ENCODE peak calls at places on chromosomes 16 and 17, in five cellular contexts. V, K, C, G and R are unnamed samples.

GRCh38 chr17:40727447-40728231 is 24.1 kb upstream of the KRT24 start:
- DNase-seq in V (no peak), K (no peak), G (peak; percentile 23), C (no peak), R (no peak)

GRCh38 chr17:14871921-14872320 is 393.2 kb downstream of the PMP22 start:
- DNase-seq in G (no peak), C (no peak), K (no peak), V (no peak), R (no peak)

GRCh38 chr17:45886852-45887251 is 7.5 kb upstream of the MAPT start:
- DNase-seq in V (no peak), C (no peak), G (no peak), K (no peak), R (no peak)

GRCh38 chr17:57366558-57367351 is 110.4 kb downstream of the MSI2 start:
- DNase-seq in V (no peak), K (no peak), C (no peak), G (no peak), R (no peak)

GRCh38 chr16:19044781-19045180 is 22.6 kb upstream of the COQ7 start:
- DNase-seq in K (no peak), V (no peak), G (no peak), C (no peak), R (no peak)

GRCh38 chr16:84321932-84322331 is 27.3 kb downstream of the WFDC1 start:
- DNase-seq in V (no peak), C (no peak), K (no peak), G (no peak), R (no peak)

GRCh38 chr17:63474174-63474913 is 2.5 kb upstream of the ACE start:
- DNase-seq in K (peak; percentile 62), G (no peak), C (no peak), V (no peak), R (no peak)

GRCh38 chr17:72378414-72379395 is 257.9 kb downstream of the SOX9 start:
- DNase-seq in V (no peak), G (no peak), C (no peak), K (no peak), R (no peak)

GRCh38 chr17:15431201-15431600 is 36.2 kb downstream of the CDRT4 start:
- DNase-seq in C (peak; percentile 67), V (no peak), K (peak; percentile 55), G (no peak), R (no peak)

GRCh38 chr16:85473909-85474640 is 139.0 kb upstream of the GSE1 start:
- DNase-seq in V (no peak), G (no peak), K (no peak), C (no peak), R (no peak)

GRCh38 chr17:48470388-48471034 is 40.5 kb upstream of the SKAP1 start:
- DNase-seq in V (no peak), K (no peak), G (no peak), C (no peak), R (no peak)

GRCh38 chr16:86566601-86566965 is at the start of gene FOXC2:
- DNase-seq in C (peak; percentile 98), G (peak; percentile 81), V (peak; percentile 90), K (peak; percentile 54), R (peak; percentile 52)

GRCh38 chr16:88784074-88784855 is 755 bp downstream of the PIEZO1 start:
- DNase-seq in K (peak; percentile 74), C (peak; percentile 92), V (peak; percentile 82), G (no peak), R (no peak)

GRCh38 chr16:86854895-86855294 is 276.5 kb downstream of the FOXL1 start:
- DNase-seq in V (no peak), C (no peak), G (peak; percentile 24), K (no peak), R (no peak)

GRCh38 chr16:86630471-86630870 is 52.1 kb downstream of the FOXL1 start:
- DNase-seq in K (no peak), C (peak; percentile 60), V (no peak), G (no peak), R (no peak)

GRCh38 chr16:16083421-16084156 is 134.2 kb downstream of the ABCC1 start:
- DNase-seq in V (no peak), K (no peak), C (no peak), G (no peak), R (no peak)

GRCh38 chr17:27810902-27811557 is 10.7 kb upstream of the NOS2 start:
- DNase-seq in C (no peak), K (no peak), G (no peak), V (no peak), R (no peak)

GRCh38 chr17:35404360-35404759 is 27.9 kb downstream of the SLFN12 start:
- DNase-seq in C (no peak), G (no peak), K (no peak), V (no peak), R (no peak)

GRCh38 chr16:87850009-87851006 is 19.0 kb downstream of the SLC7A5 start:
- DNase-seq in V (peak; percentile 84), C (peak; percentile 81), K (peak; percentile 72), G (no peak), R (peak; percentile 75)

GRCh38 chr16:77273815-77274214 is 74.6 kb downstream of the SYCE1L start:
- DNase-seq in V (no peak), G (no peak), K (no peak), C (no peak), R (no peak)

GRCh38 chr17:17849863-17850373 is 13.1 kb upstream of the SREBF1 start:
- DNase-seq in K (peak; percentile 55), V (no peak), C (no peak), G (no peak), R (peak; percentile 43)

DNA sequence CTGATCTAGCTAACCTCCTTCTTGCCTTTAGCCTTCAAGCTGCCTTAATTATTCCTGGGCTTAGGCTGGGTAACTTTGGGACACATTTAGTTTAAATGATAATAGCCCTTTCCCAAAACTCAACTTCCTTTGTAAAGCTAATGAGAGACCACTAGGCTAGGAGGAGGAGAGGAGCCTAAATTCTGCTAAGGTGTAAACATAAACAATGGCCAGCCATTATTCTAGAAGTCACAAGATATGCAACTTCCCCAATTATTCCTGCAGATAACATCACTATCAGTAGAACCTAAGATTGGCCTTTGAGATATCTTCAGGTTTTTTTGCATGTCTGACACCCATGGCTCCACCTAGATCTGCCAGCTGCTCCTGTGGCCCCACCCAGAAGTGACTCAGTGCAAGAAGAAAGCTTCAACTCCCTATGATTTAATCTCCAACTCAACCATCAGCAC is 131.2 kb upstream of the FAM20A start:
- DNase-seq in V (no peak), C (no peak), G (no peak), K (no peak), R (no peak)
- H3K9me3 ChIP-seq in V (no peaks in the 10 kb centered on the region), C (no peaks in the 10 kb centered on the region), G (no peaks in the 10 kb centered on the region), K (no peaks in the 10 kb centered on the region), R (no peaks in the 10 kb centered on the region)

GRCh38 chr17:81394831-81395599 is at the start of gene BAHCC1:
- DNase-seq in K (peak; percentile 100), G (peak; percentile 99), V (peak; percentile 100), C (peak; percentile 100), R (peak; percentile 53)

GRCh38 chr17:81391964-81392908 is 3.0 kb upstream of the BAHCC1 start:
- DNase-seq in K (peak; percentile 46), G (no peak), V (no peak), C (peak; percentile 92), R (no peak)

GRCh38 chr17:81392909-81393654 is 2.2 kb upstream of the BAHCC1 start:
- DNase-seq in K (no peak), V (no peak), C (no peak), G (no peak), R (no peak)

GRCh38 chr17:81394377-81394747 is 895 bp upstream of the BAHCC1 start:
- DNase-seq in K (no peak), V (no peak), C (no peak), G (no peak), R (no peak)

DNA sequence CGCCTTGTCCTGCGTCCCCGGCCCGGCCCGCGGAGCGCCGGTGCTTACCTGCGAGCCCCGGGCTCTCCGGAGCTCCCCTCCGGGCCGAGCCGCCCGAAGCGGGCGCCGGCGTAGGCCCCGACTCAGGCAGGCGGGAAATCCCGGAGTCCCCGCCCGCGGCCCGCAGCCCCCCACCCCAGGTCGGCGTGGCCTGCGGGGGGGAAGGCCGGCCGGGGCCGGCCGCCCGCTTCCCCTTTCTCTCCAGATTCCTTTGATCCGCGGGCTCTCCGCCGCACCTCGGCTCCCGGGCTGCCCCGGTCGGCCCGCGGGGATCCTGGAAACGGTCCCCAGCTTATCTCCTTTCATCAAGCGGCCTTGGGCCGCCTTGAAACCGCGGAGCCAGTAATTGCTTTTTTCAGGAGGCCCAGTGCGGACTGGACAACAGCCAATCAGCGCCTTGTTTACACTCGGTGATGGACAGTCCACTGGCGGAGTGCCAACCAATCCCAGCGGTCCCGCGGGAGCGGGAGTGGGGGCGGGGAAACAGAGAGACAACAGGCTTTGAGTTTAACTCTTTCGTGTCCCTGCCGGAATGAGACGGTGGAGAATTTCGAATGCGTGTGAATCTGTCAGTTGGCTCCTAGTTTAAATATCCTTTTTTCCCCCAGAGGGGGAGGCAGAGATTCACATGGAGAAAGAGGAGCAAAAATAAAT is 1.4 kb upstream of the BAHCC1 start:
- DNase-seq in V (peak; percentile 100), K (peak; percentile 100), G (peak; percentile 99), C (peak; percentile 100), R (no peak)
- TF ChIP-seq CTCF in V (peak; percentile 41), K (peak; percentile 23), G (peak; percentile 35), C (peak; percentile 30), R (no peak)

GRCh38 chr17:80363120-80363515 is 51.8 kb upstream of the ENDOV start:
- DNase-seq in C (peak; percentile 45), G (no peak), K (no peak), V (no peak), R (no peak)
- H3K27ac ChIP-seq in C (no peak overlapping the region), G (no peak overlapping the region), K (no peak overlapping the region), V (peak overlapping the region; percentile 26), R (no peak overlapping the region)

DNA sequence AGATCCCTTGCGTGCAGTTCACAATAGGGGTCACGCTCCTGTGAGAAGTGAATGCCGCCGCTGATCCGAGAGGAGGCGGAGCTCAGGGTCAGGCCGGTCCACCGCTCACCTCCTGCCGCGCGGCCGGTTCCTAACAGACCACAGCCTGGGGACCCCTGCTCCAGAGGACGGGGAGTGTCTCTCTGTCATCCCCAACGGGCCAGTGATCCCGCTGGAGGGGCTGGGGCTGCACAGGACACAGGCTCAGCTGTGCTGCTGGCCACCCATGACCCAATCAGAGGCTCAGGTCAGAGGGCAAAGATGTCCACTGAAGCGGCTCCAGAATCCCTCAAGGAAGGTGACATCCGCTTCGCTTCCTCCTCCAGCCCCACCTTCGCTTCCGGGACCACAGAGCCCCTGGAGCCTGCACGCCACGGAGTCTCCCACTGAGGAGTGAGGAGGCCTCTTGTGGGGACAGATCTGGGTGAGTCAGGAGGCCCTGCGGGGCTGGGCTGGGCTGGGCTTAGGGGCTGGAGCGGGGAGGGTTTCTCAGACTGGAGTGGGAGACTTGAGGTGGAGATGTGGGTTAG is 115.4 kb downstream of the METRNL start:
- DNase-seq in K (no peak), G (no peak), C (peak; percentile 83), V (peak; percentile 62), R (no peak)
- H3K9me3 ChIP-seq in K (no peaks in the 10 kb centered on the region), G (peaks cover 20% of the 10 kb centered on the region), C (no peaks in the 10 kb centered on the region), V (no peaks in the 10 kb centered on the region), R (no peaks in the 10 kb centered on the region)

GRCh38 chr17:82428546-82428945 is 10.2 kb upstream of the OGFOD3 start:
- DNase-seq in V (no peak), G (no peak), C (no peak), K (no peak), R (no peak)

GRCh38 chr17:82429824-82430223 is 11.4 kb upstream of the OGFOD3 start:
- DNase-seq in K (no peak), V (peak; percentile 33), C (no peak), G (no peak), R (no peak)

GRCh38 chr17:82419471-82419995 is 1.1 kb upstream of the OGFOD3 start:
- DNase-seq in V (no peak), C (no peak), G (no peak), K (no peak), R (no peak)

GRCh38 chr17:82424863-82425159 is 6.4 kb upstream of the OGFOD3 start:
- DNase-seq in C (no peak), V (no peak), G (no peak), K (no peak), R (no peak)

GRCh38 chr17:82424001-82424862 is 5.8 kb upstream of the OGFOD3 start:
- DNase-seq in K (peak; percentile 55), V (no peak), C (peak; percentile 80), G (no peak), R (peak; percentile 54)
- TF ChIP-seq CTCF in K (peak; percentile 68), V (peak; percentile 51), C (peak; percentile 78), G (peak; percentile 59), R (peak; percentile 62)